ENCODE peak calls at places on chromosomes 16 and 17, in five cellular contexts. C, P, X, S and B are unnamed samples.

GRCh38 chr17:50027639-50028206 is 28.2 kb upstream of the ITGA3 start:
- DNase-seq in P (no peak), S (peak), X (no peak), C (no peak), B (peak)

GRCh38 chr16:28010671-28011070 is 52.8 kb downstream of the GSG1L start:
- DNase-seq in X (no peak), C (no peak), P (no peak), S (no peak), B (no peak)

GRCh38 chr17:37438141-37438540 is 31.5 kb downstream of the TADA2A start:
- DNase-seq in S (no peak), X (no peak), P (no peak), C (no peak), B (peak)

GRCh38 chr17:38608648-38609047 is 2.9 kb upstream of the SRCIN1 start:
- DNase-seq in X (no peak), C (peak), S (no peak), P (no peak), B (peak)

GRCh38 chr17:50144845-50145531 is 5.5 kb downstream of the PPP1R9B start:
- DNase-seq in P (no peak), S (no peak), X (no peak), C (no peak), B (no peak)

GRCh38 chr16:78257376-78257728 is 157.9 kb downstream of the WWOX start:
- DNase-seq in X (no peak), C (no peak), P (no peak), S (no peak), B (no peak)

GRCh38 chr16:24041834-24042631 is 206.2 kb downstream of the PRKCB start:
- DNase-seq in C (peak), S (peak), X (peak), P (peak), B (peak)

GRCh38 chr16:57000271-57001025 is 11.1 kb downstream of the NLRC5 start:
- DNase-seq in P (peak), X (no peak), S (no peak), C (no peak), B (no peak)

GRCh38 chr17:50841949-50842354 is 6.6 kb downstream of the WFIKKN2 start:
- DNase-seq in C (peak), X (peak), S (peak), P (no peak), B (peak)

GRCh38 chr17:32264823-32265191 is 825 bp upstream of the RHBDL3 start:
- DNase-seq in P (no peak), X (no peak), S (no peak), C (peak), B (no peak)

GRCh38 chr16:85592700-85593502 is 20.2 kb upstream of the GSE1 start:
- DNase-seq in C (no peak), P (no peak), S (peak), X (no peak), B (no peak)

GRCh38 chr17:21295036-21295952 is 10.8 kb downstream of the MAP2K3 start:
- DNase-seq in C (no peak), S (peak), X (no peak), P (no peak), B (no peak)

GRCh38 chr16:4862639-4863038 is 15.4 kb downstream of the UBN1 start:
- DNase-seq in X (no peak), P (no peak), C (no peak), S (no peak), B (no peak)

GRCh38 chr17:9646556-9646905 is 1.2 kb downstream of the USP43 start:
- DNase-seq in P (no peak), S (no peak), C (no peak), X (no peak), B (peak)

GRCh38 chr17:48878920-48879898 is 13.4 kb upstream of the ATP5MC1 start:
- DNase-seq in C (peak), S (peak), P (peak), X (peak), B (peak)

GRCh38 chr16:57510016-57510871 is 24.0 kb upstream of the DOK4 start:
- DNase-seq in C (no peak), P (no peak), X (no peak), S (no peak), B (no peak)

DNA sequence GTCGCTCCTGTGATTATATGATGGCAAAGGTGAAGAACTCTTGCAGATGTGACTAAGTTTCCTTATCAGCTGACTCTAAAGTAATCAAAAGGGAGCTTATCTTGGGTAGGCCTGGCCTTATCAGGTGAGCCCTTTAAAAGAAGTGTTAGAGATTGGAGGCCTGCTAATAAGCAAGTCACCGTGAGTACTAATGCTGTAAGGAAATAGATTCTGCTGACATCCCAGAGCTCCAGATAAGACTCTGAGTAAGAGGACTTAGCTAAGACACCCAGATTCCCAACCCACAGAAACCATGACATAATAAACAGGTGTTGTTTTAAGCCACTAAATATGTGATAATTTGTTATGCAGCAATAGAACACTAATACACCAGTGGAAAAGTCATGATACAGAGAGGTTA is 99.9 kb upstream of the FAM20A start:
- DNase-seq in S (no peak), C (no peak), X (no peak), P (no peak), B (no peak)
- TF ChIP-seq CREB1 in S (no peak), C (no peak), X (no peak), P (no peak), B (no peak)

DNA sequence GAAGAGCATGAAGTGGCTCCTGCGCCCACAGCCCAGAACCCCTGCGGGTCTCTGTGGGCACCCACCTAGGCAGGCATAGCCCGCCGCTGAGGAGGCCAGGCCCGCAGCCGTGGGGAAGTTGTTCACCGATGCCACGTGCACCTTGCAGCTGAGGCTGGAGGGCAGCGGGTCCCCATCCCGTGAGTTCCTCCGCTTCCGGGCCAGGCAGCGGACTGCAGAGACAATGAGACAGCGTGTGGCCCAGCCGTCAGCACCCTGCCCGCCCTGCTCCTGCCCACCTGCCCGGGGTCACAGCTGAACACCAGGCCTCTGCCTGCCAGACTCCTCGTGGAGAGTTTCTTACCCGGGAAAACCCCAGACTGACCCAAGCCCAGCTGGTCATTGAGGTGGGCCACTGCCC is 5.5 kb downstream of the MVD start:
- DNase-seq in C (no peak), S (no peak), X (no peak), P (no peak), B (no peak)
- TF ChIP-seq CTCF in C (no peak), S (no peak), X (no peak), P (no peak), B (no peak)

GRCh38 chr17:82534401-82534812 is 14.9 kb downstream of the FOXK2 start:
- DNase-seq in C (no peak), X (no peak), P (no peak), S (no peak), B (no peak)
- TF ChIP-seq POLR2AphosphoS5 in C (no peak), X (no peak), P (no peak), S (no peak), B (no peak)

GRCh38 chr17:82531431-82531881 is 11.9 kb downstream of the FOXK2 start:
- DNase-seq in X (no peak), P (no peak), C (no peak), S (no peak), B (no peak)

GRCh38 chr17:82542439-82542838 is 22.9 kb downstream of the FOXK2 start:
- DNase-seq in P (no peak), C (no peak), X (no peak), S (no peak), B (no peak)

DNA sequence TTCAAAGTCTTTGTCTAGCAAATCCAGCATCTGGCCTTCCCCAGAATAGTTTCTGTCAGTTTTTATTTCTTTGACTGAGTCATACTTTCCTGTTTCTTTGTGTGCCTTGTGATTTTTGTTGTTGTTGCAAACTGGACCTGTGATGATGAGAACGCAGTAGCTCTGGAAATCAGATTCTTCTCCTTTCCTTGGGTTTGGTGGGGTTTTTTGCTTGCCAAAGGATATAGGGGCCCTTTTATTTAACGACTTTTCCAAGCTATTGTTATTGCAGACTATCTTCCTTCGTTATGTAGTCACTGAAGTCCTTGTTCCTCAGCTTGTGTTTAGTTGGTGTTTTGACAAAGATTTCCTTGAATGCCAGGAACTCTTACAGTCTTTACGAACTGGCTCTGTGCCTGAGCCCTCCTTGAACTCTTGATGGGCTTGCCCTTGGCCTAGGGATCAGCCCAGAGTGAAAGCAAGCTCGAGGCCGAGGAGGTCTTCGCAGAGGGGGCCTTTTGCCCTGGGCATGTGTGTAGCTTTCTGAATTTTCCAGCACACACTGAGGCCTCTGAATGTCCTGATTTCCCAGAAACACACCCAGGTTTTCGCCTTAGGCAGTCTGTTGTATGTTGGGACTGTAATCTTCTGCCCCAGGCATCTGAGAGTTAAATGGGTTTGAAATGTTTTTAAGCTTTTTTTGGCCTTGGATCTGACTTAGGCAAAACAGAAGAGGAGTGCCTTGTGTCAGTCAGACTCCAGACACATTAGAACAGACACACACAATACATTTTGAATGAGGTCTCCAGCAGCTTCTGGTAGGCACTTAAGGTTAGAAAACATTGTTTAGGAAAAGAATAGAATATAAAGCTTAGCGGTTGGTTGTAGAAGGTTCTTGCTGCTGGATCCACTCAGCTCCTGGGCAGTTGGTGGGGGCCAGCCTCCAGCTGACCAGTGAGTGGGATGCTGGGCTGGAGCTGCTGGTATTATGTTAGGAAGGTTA is 17.0 kb downstream of the FOXK2 start:
- DNase-seq in S (no peak), P (no peak), C (no peak), X (no peak), B (no peak)
- TF ChIP-seq CREB1 in S (no peak), P (no peak), C (no peak), X (no peak), B (no peak)

GRCh38 chr16:30582611-30583340 is 2.7 kb downstream of the ZNF785 start:
- DNase-seq in X (no peak), S (no peak), P (no peak), C (no peak), B (no peak)
- TF ChIP-seq CTCF in X (no peak), S (no peak), P (no peak), C (no peak), B (no peak)